ENCODE peak calls at places on chromosomes 5 and 9, in five cellular contexts. J, Z, L, T and U are unnamed samples.
A peak's percentile ranks its signal among the peaks of the same experiment; 100 is the strongest.

GRCh38 chr9:95940265-95940664 is 64.8 kb downstream of the ERCC6L2 start:
- DNase-seq in J (no peak), Z (no peak), L (no peak), T (no peak), U (no peak)

GRCh38 chr9:121266906-121267650 is 884 bp upstream of the GSN start:
- DNase-seq in J (no peak), Z (no peak), L (no peak), T (no peak), U (no peak)

GRCh38 chr9:16318516-16319060 is 551.9 kb downstream of the BNC2 start:
- DNase-seq in J (no peak), Z (no peak), L (no peak), T (no peak), U (no peak)

GRCh38 chr5:173917788-173918786 is 29.9 kb downstream of the CPEB4 start:
- DNase-seq in J (peak; percentile 88), Z (peak; percentile 93), L (peak; percentile 37), T (peak; percentile 86), U (peak; percentile 87)

GRCh38 chr9:114653556-114654159 is 3.9 kb downstream of the TEX53 start:
- DNase-seq in J (peak; percentile 72), Z (peak; percentile 76), L (peak; percentile 71), T (peak; percentile 43), U (peak; percentile 77)

GRCh38 chr9:84841915-84842314 is 172.4 kb downstream of the NTRK2 start:
- DNase-seq in J (no peak), Z (no peak), L (no peak), T (no peak), U (no peak)

GRCh38 chr5:157516626-157517325 is 56.8 kb downstream of the NIPAL4 start:
- DNase-seq in J (peak; percentile 52), Z (no peak), L (no peak), T (no peak), U (no peak)

GRCh38 chr9:114035845-114036785 is 42.0 kb downstream of the AMBP start:
- DNase-seq in J (no peak), Z (no peak), L (no peak), T (no peak), U (no peak)

GRCh38 chr5:160075073-160075472 is 44.2 kb downstream of the PWWP2A start:
- DNase-seq in J (no peak), Z (no peak), L (no peak), T (no peak), U (no peak)

GRCh38 chr9:33082538-33083326 is 6.3 kb upstream of the SMU1 start:
- DNase-seq in J (no peak), Z (peak; percentile 91), L (no peak), T (no peak), U (peak; percentile 47)

GRCh38 chr9:89213481-89213880 is 34.9 kb upstream of the SHC3 start:
- DNase-seq in J (no peak), Z (no peak), L (no peak), T (no peak), U (no peak)

GRCh38 chr9:76756273-76756650 is 8.0 kb upstream of the PCA3 start:
- DNase-seq in J (peak; percentile 42), Z (no peak), L (peak; percentile 7), T (no peak), U (peak; percentile 63)

GRCh38 chr5:150609843-150610584 is 30.4 kb upstream of the SYNPO start:
- DNase-seq in J (no peak), Z (no peak), L (peak; percentile 41), T (no peak), U (no peak)

GRCh38 chr5:153321478-153321877 is 169.0 kb upstream of the GRIA1 start:
- DNase-seq in J (no peak), Z (no peak), L (no peak), T (no peak), U (no peak)

GRCh38 chr9:81686614-81687520 is 2.5 kb downstream of the TLE1 start:
- DNase-seq in J (peak; percentile 91), Z (peak; percentile 89), L (peak; percentile 100), T (no peak), U (peak; percentile 64)

GRCh38 chr9:109401169-109401989 is 80.5 kb upstream of the EPB41L4B start:
- DNase-seq in J (peak; percentile 74), Z (peak; percentile 36), L (peak; percentile 65), T (no peak), U (peak; percentile 68)

GRCh38 chr9:129757045-129757444 is 4.2 kb upstream of the PTGES start:
- DNase-seq in J (no peak), Z (no peak), L (no peak), T (no peak), U (peak; percentile 40)

GRCh38 chr9:137741330-137741729 is 122.5 kb downstream of the EHMT1 start:
- DNase-seq in J (no peak), Z (no peak), L (no peak), T (no peak), U (no peak)

GRCh38 chr9:112326194-112326593 is 7.2 kb downstream of the PTBP3 start:
- DNase-seq in J (no peak), Z (no peak), L (no peak), T (no peak), U (no peak)

GRCh38 chr5:179153341-179153901 is 93.2 kb downstream of the ZNF354C start:
- DNase-seq in J (no peak), Z (no peak), L (no peak), T (no peak), U (no peak)

GRCh38 chr5:135372654-135373381 is 26.2 kb downstream of the MACROH2A1 start:
- DNase-seq in J (no peak), Z (no peak), L (no peak), T (no peak), U (peak; percentile 82)

GRCh38 chr5:100667021-100667671 is 132.0 kb downstream of the FAM174A start:
- DNase-seq in J (no peak), Z (peak; percentile 54), L (no peak), T (no peak), U (peak; percentile 92)

GRCh38 chr5:180704362-180704761 is 35.5 kb downstream of the OR2Y1 start:
- DNase-seq in J (peak; percentile 62), Z (no peak), L (peak; percentile 17), T (no peak), U (no peak)

GRCh38 chr9:81717747-81718077 is 28.4 kb upstream of the TLE1 start:
- DNase-seq in J (no peak), Z (no peak), L (no peak), T (no peak), U (no peak)

GRCh38 chr5:180474569-180474968 is 19.6 kb upstream of the CNOT6 start:
- DNase-seq in J (no peak), Z (no peak), L (no peak), T (no peak), U (no peak)

GRCh38 chr9:98899399-98900056 is 44.2 kb upstream of the COL15A1 start:
- DNase-seq in J (no peak), Z (no peak), L (no peak), T (no peak), U (peak; percentile 25)

GRCh38 chr5:67401166-67401565 is 204.6 kb upstream of the CD180 start:
- DNase-seq in J (no peak), Z (no peak), L (no peak), T (no peak), U (no peak)

GRCh38 chr5:145939532-145940065 is 3.2 kb downstream of the SH3RF2 start:
- DNase-seq in J (no peak), Z (no peak), L (no peak), T (no peak), U (no peak)
- TF ChIP-seq MYC in J (no peak), Z (no peak), L (no peak), T (no peak), U (no peak)

DNA sequence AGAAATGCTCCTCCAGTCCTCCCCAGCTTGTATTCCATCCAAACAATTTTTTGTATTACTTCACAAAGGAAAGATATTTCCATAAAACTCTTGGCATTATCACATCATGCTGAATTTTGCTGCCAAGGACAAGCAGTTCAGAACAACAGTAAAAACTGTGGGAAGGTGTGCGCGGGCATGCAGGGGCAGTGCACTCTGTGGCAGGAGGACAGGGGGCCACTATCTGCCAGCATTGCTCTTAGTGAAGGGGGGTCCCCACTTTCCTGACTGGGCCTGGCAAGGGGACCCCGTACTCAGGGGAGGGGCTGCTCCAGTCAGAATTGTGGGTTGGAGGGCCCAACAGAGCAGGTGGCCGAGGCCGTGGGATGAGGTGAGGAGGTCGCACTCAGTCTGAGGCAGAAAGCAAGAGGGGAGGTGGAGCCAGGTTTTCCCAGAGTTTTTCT is 32.8 kb downstream of the ANGPTL2 start:
- DNase-seq in J (no peak), Z (no peak), L (no peak), T (no peak), U (no peak)
- TF ChIP-seq MAX in J (no peak), Z (no peak), L (no peak), T (no peak), U (no peak)

GRCh38 chr5:64506567-64507321 is 929 bp downstream of the RGS7BP start:
- DNase-seq in J (no peak), Z (no peak), L (no peak), T (no peak), U (no peak)
- H3K4me3 ChIP-seq in J (peak overlapping the region; percentile 41), Z (peak overlapping the region; percentile 27), L (peak overlapping the region; percentile 51), T (no peak overlapping the region), U (no peak overlapping the region)

DNA sequence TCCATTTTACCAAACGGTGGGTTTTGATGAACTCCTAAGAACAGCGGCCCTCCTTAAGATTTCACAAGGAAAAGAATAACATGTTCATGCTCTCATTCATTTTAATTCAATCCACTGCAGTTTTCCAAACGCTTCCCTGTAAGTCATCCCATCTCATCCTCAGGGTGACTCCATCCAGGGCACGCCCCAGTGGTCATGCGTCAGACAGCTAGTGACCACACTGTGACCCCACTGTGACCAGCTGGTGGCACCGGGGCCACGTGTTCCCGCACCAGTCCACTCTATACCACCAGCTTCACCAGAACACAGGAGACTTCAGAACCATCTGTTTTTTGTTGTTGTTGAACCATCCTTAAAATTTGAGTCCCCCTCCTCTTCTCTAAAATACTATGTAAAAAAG is 14.3 kb downstream of the ATPSCKMT start:
- DNase-seq in J (peak; percentile 54), Z (no peak), L (no peak), T (no peak), U (no peak)
- TF ChIP-seq MYC in J (no peak), Z (no peak), L (no peak), T (no peak), U (no peak)

GRCh38 chr5:1662559-1663043 is 137.0 kb downstream of the MRPL36 start:
- DNase-seq in J (no peak), Z (no peak), L (no peak), T (no peak), U (no peak)

GRCh38 chr5:1661831-1662558 is 137.6 kb downstream of the MRPL36 start:
- DNase-seq in J (no peak), Z (no peak), L (no peak), T (no peak), U (no peak)

GRCh38 chr5:1660511-1660910 is 136.8 kb upstream of the LPCAT1 start:
- DNase-seq in J (no peak), Z (no peak), L (no peak), T (no peak), U (no peak)

GRCh38 chr5:1660037-1660400 is 136.3 kb upstream of the LPCAT1 start:
- DNase-seq in J (no peak), Z (no peak), L (no peak), T (no peak), U (no peak)

GRCh38 chr5:1661311-1661710 is 137.6 kb upstream of the LPCAT1 start:
- DNase-seq in J (no peak), Z (no peak), L (no peak), T (no peak), U (no peak)
- TF ChIP-seq MAX in J (no peak), Z (no peak), L (no peak), T (no peak), U (no peak)